ENCODE peak calls at places on chromosomes 2 and 18, in ten cellular contexts. One of them, this sample, is unnamed.

GRCh38 chr18:8791171-8791651 is 85.9 kb downstream of the MTCL1 start:
- DNase-seq in AG09309: no peak
- DNase-seq in non-pigmented ciliary epithelial cell: no peak
- DNase-seq in cardiac fibroblast: no peak
- DNase-seq in NCI-H460: no peak
- DNase-seq in AML-193: no peak
- DNase-seq in skeletal muscle cell: no peak
- DNase-seq in GM12892: no peak
- DNase-seq in T-helper 2 cell: no peak
- DNase-seq in C1 segment of cervical spinal cord: no peak
- DNase-seq in this sample: no peak

GRCh38 chr2:173547493-173547892 is 192.8 kb downstream of the CDCA7 start:
- DNase-seq in AG09309: no peak
- DNase-seq in non-pigmented ciliary epithelial cell: no peak
- DNase-seq in cardiac fibroblast: no peak
- DNase-seq in NCI-H460: no peak
- DNase-seq in AML-193: no peak
- DNase-seq in skeletal muscle cell: no peak
- DNase-seq in GM12892: no peak
- DNase-seq in T-helper 2 cell: no peak
- DNase-seq in C1 segment of cervical spinal cord: no peak
- DNase-seq in this sample: no peak

GRCh38 chr2:66497706-66498596 is 63.0 kb downstream of the MEIS1 start:
- DNase-seq in AG09309: no peak
- DNase-seq in non-pigmented ciliary epithelial cell: no peak
- DNase-seq in cardiac fibroblast: no peak
- DNase-seq in NCI-H460: no peak
- DNase-seq in AML-193: no peak
- DNase-seq in skeletal muscle cell: no peak
- DNase-seq in GM12892: no peak
- DNase-seq in T-helper 2 cell: no peak
- DNase-seq in C1 segment of cervical spinal cord: no peak
- DNase-seq in this sample: no peak

GRCh38 chr18:77063256-77063655 is 69.3 kb downstream of the MBP start:
- DNase-seq in AG09309: no peak
- DNase-seq in non-pigmented ciliary epithelial cell: peak; percentile 73
- DNase-seq in cardiac fibroblast: peak; percentile 43
- DNase-seq in NCI-H460: no peak
- DNase-seq in AML-193: peak; percentile 72
- DNase-seq in skeletal muscle cell: no peak
- DNase-seq in GM12892: peak; percentile 52
- DNase-seq in T-helper 2 cell: peak; percentile 73
- DNase-seq in C1 segment of cervical spinal cord: no peak
- DNase-seq in this sample: peak; percentile 77

GRCh38 chr2:62578837-62579640 is 73.0 kb upstream of the TMEM17 start:
- DNase-seq in AG09309: peak; percentile 54
- DNase-seq in non-pigmented ciliary epithelial cell: peak; percentile 78
- DNase-seq in cardiac fibroblast: peak; percentile 46
- DNase-seq in NCI-H460: peak; percentile 30
- DNase-seq in AML-193: no peak
- DNase-seq in skeletal muscle cell: peak; percentile 89
- DNase-seq in GM12892: no peak
- DNase-seq in T-helper 2 cell: no peak
- DNase-seq in C1 segment of cervical spinal cord: no peak
- DNase-seq in this sample: no peak

GRCh38 chr18:57659463-57660102 is 37.9 kb upstream of the NARS1 start:
- DNase-seq in AG09309: no peak
- DNase-seq in non-pigmented ciliary epithelial cell: no peak
- DNase-seq in cardiac fibroblast: peak; percentile 68
- DNase-seq in NCI-H460: no peak
- DNase-seq in AML-193: no peak
- DNase-seq in skeletal muscle cell: no peak
- DNase-seq in GM12892: no peak
- DNase-seq in T-helper 2 cell: no peak
- DNase-seq in C1 segment of cervical spinal cord: no peak
- DNase-seq in this sample: no peak

GRCh38 chr18:51110073-51110797 is 80.2 kb downstream of the SMAD4 start:
- DNase-seq in AG09309: no peak
- DNase-seq in non-pigmented ciliary epithelial cell: no peak
- DNase-seq in cardiac fibroblast: peak; percentile 49
- DNase-seq in NCI-H460: peak; percentile 43
- DNase-seq in AML-193: peak; percentile 14
- DNase-seq in skeletal muscle cell: no peak
- DNase-seq in GM12892: peak; percentile 87
- DNase-seq in T-helper 2 cell: peak; percentile 63
- DNase-seq in C1 segment of cervical spinal cord: peak; percentile 14
- DNase-seq in this sample: no peak

GRCh38 chr2:96117701-96118588 is 1.6 kb upstream of the ADRA2B start:
- DNase-seq in AG09309: no peak
- DNase-seq in non-pigmented ciliary epithelial cell: no peak
- DNase-seq in cardiac fibroblast: no peak
- DNase-seq in NCI-H460: no peak
- DNase-seq in AML-193: no peak
- DNase-seq in skeletal muscle cell: no peak
- DNase-seq in GM12892: no peak
- DNase-seq in T-helper 2 cell: no peak
- DNase-seq in C1 segment of cervical spinal cord: no peak
- DNase-seq in this sample: no peak

GRCh38 chr2:152730591-152731333 is 12.3 kb downstream of the ARL6IP6 start:
- DNase-seq in AG09309: no peak
- DNase-seq in non-pigmented ciliary epithelial cell: no peak
- DNase-seq in cardiac fibroblast: peak; percentile 35
- DNase-seq in NCI-H460: no peak
- DNase-seq in AML-193: peak; percentile 80
- DNase-seq in skeletal muscle cell: no peak
- DNase-seq in GM12892: no peak
- DNase-seq in T-helper 2 cell: no peak
- DNase-seq in C1 segment of cervical spinal cord: no peak
- DNase-seq in this sample: peak; percentile 91

GRCh38 chr18:58615150-58616132 is 13.4 kb downstream of the ALPK2 start:
- DNase-seq in AG09309: no peak
- DNase-seq in non-pigmented ciliary epithelial cell: no peak
- DNase-seq in cardiac fibroblast: no peak
- DNase-seq in NCI-H460: no peak
- DNase-seq in AML-193: no peak
- DNase-seq in skeletal muscle cell: no peak
- DNase-seq in GM12892: no peak
- DNase-seq in T-helper 2 cell: peak; percentile 47
- DNase-seq in C1 segment of cervical spinal cord: no peak
- DNase-seq in this sample: no peak

GRCh38 chr18:36934884-36935283 is 106.0 kb downstream of the KIAA1328 start:
- DNase-seq in AG09309: peak; percentile 67
- DNase-seq in non-pigmented ciliary epithelial cell: peak; percentile 13
- DNase-seq in cardiac fibroblast: peak; percentile 86
- DNase-seq in NCI-H460: no peak
- DNase-seq in AML-193: no peak
- DNase-seq in skeletal muscle cell: peak; percentile 68
- DNase-seq in GM12892: no peak
- DNase-seq in T-helper 2 cell: no peak
- DNase-seq in C1 segment of cervical spinal cord: no peak
- DNase-seq in this sample: no peak

GRCh38 chr18:23872701-23873550 is 141.6 kb upstream of the TTC39C start:
- DNase-seq in AG09309: no peak
- DNase-seq in non-pigmented ciliary epithelial cell: no peak
- DNase-seq in cardiac fibroblast: no peak
- DNase-seq in NCI-H460: no peak
- DNase-seq in AML-193: no peak
- DNase-seq in skeletal muscle cell: no peak
- DNase-seq in GM12892: no peak
- DNase-seq in T-helper 2 cell: no peak
- DNase-seq in C1 segment of cervical spinal cord: no peak
- DNase-seq in this sample: no peak